ENCODE peak calls at places on chromosomes 2 and 18, in six cellular contexts. Y is T-helper 2 cell, W is RKO, F is NCI-H1105, N is GM04504, V is ovary. U is an unnamed sample.

GRCh38 chr2:69436594-69436936 is 670 bp downstream of the NFU1 start:
- DNase-seq in F (no peak), W (peak; percentile 32), N (no peak), Y (no peak), V (no peak), U (no peak)

GRCh38 chr2:207782238-207783030 is 12.7 kb upstream of the FZD5 start:
- DNase-seq in N (no peak), F (peak; percentile 53), W (no peak), Y (no peak), V (no peak), U (no peak)

GRCh38 chr18:13011719-13012118 is 20.6 kb downstream of the CEP192 start:
- DNase-seq in N (no peak), Y (no peak), V (no peak), F (no peak), W (no peak), U (no peak)

GRCh38 chr2:222569826-222570225 is 86.1 kb downstream of the FARSB start:
- DNase-seq in W (peak; percentile 36), V (no peak), Y (no peak), F (no peak), N (peak; percentile 63), U (no peak)

GRCh38 chr2:142310530-142310929 is 179.7 kb upstream of the LRP1B start:
- DNase-seq in W (no peak), F (no peak), Y (no peak), V (no peak), N (no peak), U (no peak)

GRCh38 chr2:96167407-96168013 is 22.3 kb upstream of the DUSP2 start:
- DNase-seq in W (no peak), Y (no peak), F (peak; percentile 32), N (no peak), V (no peak), U (no peak)

GRCh38 chr18:51211552-51211951 is 14.1 kb upstream of the MEX3C start:
- DNase-seq in V (no peak), Y (no peak), F (no peak), N (peak; percentile 44), W (peak; percentile 27), U (peak; percentile 84)

GRCh38 chr2:118032169-118033013 is 18.5 kb upstream of the CCDC93 start:
- DNase-seq in V (peak; percentile 27), N (no peak), Y (no peak), F (peak; percentile 5), W (peak; percentile 55), U (peak; percentile 52)

GRCh38 chr18:61639886-61640285 is 252.9 kb downstream of the RNF152 start:
- DNase-seq in F (no peak), W (no peak), V (no peak), Y (no peak), N (no peak), U (no peak)

GRCh38 chr2:160783481-160783880 is 289.9 kb upstream of the RBMS1 start:
- DNase-seq in F (no peak), W (no peak), N (no peak), Y (no peak), V (no peak), U (no peak)

GRCh38 chr2:120605231-120605935 is 130.3 kb upstream of the GLI2 start:
- DNase-seq in Y (no peak), V (no peak), W (no peak), N (no peak), F (no peak), U (no peak)

GRCh38 chr2:2024751-2025481 is 280.6 kb upstream of the PXDN start:
- DNase-seq in N (no peak), F (no peak), W (no peak), V (no peak), Y (no peak), U (no peak)

GRCh38 chr2:174108579-174108978 is 139.8 kb downstream of the OLA1 start:
- DNase-seq in Y (no peak), F (no peak), N (no peak), V (no peak), W (no peak), U (no peak)

GRCh38 chr2:222518570-222519381 is 94.4 kb downstream of the SGPP2 start:
- DNase-seq in V (no peak), N (peak; percentile 61), W (no peak), F (no peak), Y (no peak), U (no peak)

U was measured in activated CD4-positive, alpha-beta memory T cell treated with anti-CD3 and anti-CD28 coated beads for 36 hours.